ENCODE peak calls at places on chromosome 21, in four cellular contexts. V is adrenal gland, H is spleen, G is lower lobe of right lung. I is an unnamed sample. For H3K9me3, the result is how much of the 10 kb centered on the place peaks cover.

GRCh38 chr21:46122758-46123683 is 25.1 kb downstream of the COL6A2 start:
- DNase-seq in V (peak), H (peak), G (peak), I (no peak)

GRCh38 chr21:39562791-39563770 is 49.7 kb upstream of the B3GALT5 start:
- DNase-seq in V (no peak), H (no peak), G (no peak), I (no peak)

GRCh38 chr21:36159356-36159921 is 2.8 kb downstream of the DOP1B start:
- DNase-seq in V (no peak), H (no peak), G (no peak), I (peak)

GRCh38 chr21:31283025-31283424 is 61.0 kb downstream of the TIAM1 start:
- DNase-seq in V (no peak), H (no peak), G (no peak), I (peak)

GRCh38 chr21:44199448-44199847 is 41.3 kb downstream of the ICOSLG start:
- DNase-seq in V (peak), H (peak), G (no peak), I (no peak)

GRCh38 chr21:38250991-38251418 is 5.8 kb upstream of the KCNJ15 start:
- DNase-seq in V (no peak), H (no peak), G (no peak), I (no peak)

GRCh38 chr21:36707763-36708511 is 9.0 kb downstream of the SIM2 start:
- DNase-seq in V (no peak), H (no peak), G (no peak), I (no peak)

GRCh38 chr21:14737278-14737677 is 191.2 kb upstream of the SAMSN1 start:
- DNase-seq in V (no peak), H (no peak), G (no peak), I (peak)

GRCh38 chr21:45366931-45367401 is 38.0 kb upstream of the COL18A1 start:
- DNase-seq in V (no peak), H (no peak), G (no peak), I (no peak)

GRCh38 chr21:26952274-26953066 is 14.4 kb downstream of the ADAMTS5 start:
- DNase-seq in V (no peak), H (no peak), G (no peak), I (no peak)

GRCh38 chr21:25149022-25149421 is 458.3 kb downstream of the MRPL39 start:
- DNase-seq in V (no peak), H (no peak), G (no peak), I (no peak)

GRCh38 chr21:42120056-42120903 is 49.2 kb downstream of the UMODL1 start:
- DNase-seq in V (no peak), H (no peak), G (no peak), I (peak)
- H3K27ac ChIP-seq in V (no peak), H (no peak), G (no peak), I (no peak)

GRCh38 chr21:40667964-40668363 is 179.0 kb downstream of the DSCAM start:
- DNase-seq in V (no peak), H (no peak), G (no peak), I (no peak)
- H3K9me3 ChIP-seq in V (under half), H (under half), G (under half), I (under half)

GRCh38 chr21:21159253-21159899 is 161.2 kb downstream of the NCAM2 start:
- DNase-seq in V (no peak), H (no peak), G (no peak), I (no peak)

GRCh38 chr21:21163904-21164303 is 165.7 kb downstream of the NCAM2 start:
- DNase-seq in V (peak), H (no peak), G (no peak), I (peak)

DNA sequence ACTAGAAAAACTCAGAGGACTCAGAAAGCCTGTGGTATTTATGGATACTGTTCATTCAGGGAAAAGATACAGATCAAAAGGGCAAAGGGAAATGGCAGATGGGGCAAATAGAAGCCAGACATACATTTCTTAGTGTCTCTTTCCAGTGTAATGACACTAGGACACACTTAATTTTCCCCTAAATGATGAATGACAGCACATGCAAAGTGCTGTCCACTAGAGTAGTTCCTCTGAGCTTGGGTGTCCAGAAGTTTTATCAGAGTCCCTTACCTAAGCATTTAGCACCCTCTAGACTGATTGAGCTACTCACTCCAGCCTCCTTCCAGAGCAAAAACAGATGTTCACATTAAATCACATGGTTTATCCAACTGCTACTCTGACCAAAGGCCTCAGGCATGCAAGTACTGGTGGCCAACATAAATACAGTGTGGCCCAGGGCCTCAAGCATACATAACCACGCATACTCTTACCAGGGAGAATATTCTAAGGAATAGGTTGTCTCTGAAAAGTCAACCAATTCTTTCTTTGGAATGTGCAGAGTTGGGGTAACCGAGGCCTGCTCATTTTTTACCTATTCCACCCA is 166.9 kb downstream of the NCAM2 start:
- DNase-seq in V (no peak), H (no peak), G (no peak), I (no peak)
- H3K27ac ChIP-seq in V (no peak), H (no peak), G (no peak), I (no peak)

DNA sequence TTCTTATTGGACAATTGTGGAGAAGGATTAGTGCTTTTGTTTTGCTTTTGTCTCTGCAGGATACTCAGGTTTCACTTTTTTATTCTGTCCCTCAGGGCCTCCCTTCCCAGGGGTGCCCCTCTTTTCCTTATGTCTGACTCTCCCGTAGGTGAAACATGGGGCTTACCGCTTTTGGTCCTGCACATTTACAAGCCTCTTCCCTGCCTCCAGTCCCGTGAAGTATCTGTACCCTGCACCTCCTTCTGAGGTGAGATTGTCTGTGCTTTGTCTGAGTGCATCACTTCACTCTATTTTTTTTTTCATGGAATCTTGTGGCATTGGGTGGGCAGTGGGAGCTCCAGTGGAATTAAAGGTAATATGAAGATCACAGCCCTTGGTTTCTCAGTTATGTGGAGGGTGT is 758.1 kb upstream of the TPTE start:
- DNase-seq in V (peak), H (no peak), G (no peak), I (no peak)
- H3K9me3 ChIP-seq in V (under half), H (half or more), G (under half), I (under half)

GRCh38 chr21:22885079-22885478 is 1886.9 kb downstream of the NCAM2 start:
- DNase-seq in V (no peak), H (no peak), G (no peak), I (no peak)
- H3K27ac ChIP-seq in V (no peak), H (no peak), G (no peak), I (no peak)

I was measured in small intestine.